ENCODE peak calls at places on chromosomes 5 and 9, in six cellular contexts. K, F, R, T, Y and E are unnamed samples.

GRCh38 chr5:140197023-140197422 is 22.0 kb downstream of the CYSTM1 start:
- DNase-seq in K (no peak), R (no peak), T (no peak), F (no peak), Y (no peak), E (no peak)

GRCh38 chr5:170145462-170145861 is 39.8 kb downstream of the FOXI1 start:
- DNase-seq in F (no peak), T (no peak), Y (no peak), K (no peak), R (no peak), E (no peak)

GRCh38 chr9:131257266-131258025 is 18.9 kb downstream of the FAM78A start:
- DNase-seq in F (no peak), Y (no peak), R (no peak), T (no peak), K (no peak), E (no peak)

GRCh38 chr5:40798012-40798855 is at the start of gene PRKAA1:
- DNase-seq in R (peak; percentile 74), T (peak; percentile 86), K (peak; percentile 93), Y (peak; percentile 69), F (peak; percentile 87), E (peak; percentile 97)

GRCh38 chr5:80083115-80083890 is 48.2 kb downstream of the THBS4 start:
- DNase-seq in R (no peak), K (peak; percentile 61), T (peak; percentile 18), Y (no peak), F (no peak), E (peak; percentile 76)

GRCh38 chr5:170522211-170523128 is 18.6 kb downstream of the KCNIP1 start:
- DNase-seq in K (no peak), F (no peak), Y (no peak), T (no peak), R (no peak), E (peak; percentile 35)

GRCh38 chr5:14148890-14149671 is 5.9 kb downstream of the TRIO start:
- DNase-seq in Y (no peak), R (no peak), T (no peak), F (no peak), K (no peak), E (no peak)

GRCh38 chr5:52705720-52706119 is 82.0 kb upstream of the ITGA1 start:
- DNase-seq in T (no peak), F (no peak), Y (no peak), R (no peak), K (peak; percentile 79), E (no peak)

GRCh38 chr9:111029260-111029659 is 9.0 kb downstream of the LPAR1 start:
- DNase-seq in F (no peak), K (no peak), Y (no peak), T (no peak), R (no peak), E (no peak)

GRCh38 chr9:4339783-4340335 is 40.0 kb upstream of the GLIS3 start:
- DNase-seq in F (no peak), Y (no peak), R (no peak), K (no peak), T (no peak), E (no peak)

GRCh38 chr9:4750021-4750673 is 9.1 kb upstream of the AK3 start:
- DNase-seq in R (no peak), F (no peak), Y (no peak), K (peak; percentile 66), T (no peak), E (no peak)

GRCh38 chr9:77534376-77535057 is 113.6 kb downstream of the GNA14 start:
- DNase-seq in Y (no peak), K (peak; percentile 83), F (no peak), T (no peak), R (no peak), E (no peak)

GRCh38 chr9:116152390-116152789 is 1.2 kb upstream of the PAPPA start:
- DNase-seq in F (no peak), Y (no peak), K (peak; percentile 36), T (no peak), R (no peak), E (no peak)

GRCh38 chr9:105908069-105908468 is 213.7 kb downstream of the TMEM38B start:
- DNase-seq in T (no peak), K (no peak), Y (no peak), F (no peak), R (no peak), E (no peak)

GRCh38 chr9:18997151-18997550 is 35.9 kb downstream of the SAXO1 start:
- DNase-seq in K (no peak), T (no peak), Y (no peak), R (no peak), F (no peak), E (no peak)

GRCh38 chr9:80285325-80285724 is 713.6 kb downstream of the TLE4 start:
- DNase-seq in T (no peak), K (no peak), F (no peak), R (no peak), Y (no peak), E (no peak)

GRCh38 chr9:136343121-136343883 is 16.0 kb downstream of the GPSM1 start:
- DNase-seq in Y (no peak), F (no peak), R (no peak), T (no peak), K (no peak), E (no peak)

GRCh38 chr5:77952811-77953210 is 176.7 kb upstream of the TBCA start:
- DNase-seq in K (peak; percentile 54), T (no peak), Y (no peak), R (no peak), F (no peak), E (no peak)

GRCh38 chr5:40260351-40260750 is 419.4 kb upstream of the PTGER4 start:
- DNase-seq in R (no peak), T (no peak), F (no peak), Y (no peak), K (no peak), E (no peak)

GRCh38 chr5:159017787-159018186 is 81.9 kb downstream of the EBF1 start:
- DNase-seq in Y (no peak), K (peak; percentile 72), T (no peak), F (no peak), R (no peak), E (no peak)

GRCh38 chr5:66213533-66213932 is 69.4 kb downstream of the SREK1 start:
- DNase-seq in K (no peak), R (no peak), Y (no peak), T (no peak), F (no peak), E (no peak)

GRCh38 chr5:142245776-142246175 is 79.0 kb downstream of the SPRY4 start:
- DNase-seq in T (no peak), Y (no peak), R (no peak), F (no peak), K (peak; percentile 83), E (no peak)

GRCh38 chr9:75238311-75238976 is 150.1 kb downstream of the OSTF1 start:
- DNase-seq in F (no peak), K (peak; percentile 87), Y (no peak), R (no peak), T (peak; percentile 36), E (peak; percentile 49)

GRCh38 chr9:115240676-115241075 is 122.7 kb upstream of the TNC start:
- DNase-seq in F (no peak), R (no peak), Y (no peak), T (no peak), K (no peak), E (no peak)

GRCh38 chr5:96743065-96743768 is 64.5 kb downstream of the ERAP1 start:
- DNase-seq in Y (no peak), R (no peak), T (no peak), F (no peak), K (peak; percentile 82), E (peak; percentile 22)

GRCh38 chr5:135569755-135570452 is 8.9 kb downstream of the CXCL14 start:
- DNase-seq in Y (no peak), F (no peak), T (no peak), R (no peak), K (peak; percentile 71), E (peak; percentile 48)

GRCh38 chr5:147461915-147462314 is 48.0 kb downstream of the DPYSL3 start:
- DNase-seq in R (no peak), Y (no peak), K (no peak), F (no peak), T (no peak), E (no peak)

GRCh38 chr5:116300016-116300601 is 215.3 kb downstream of the COMMD10 start:
- DNase-seq in T (no peak), Y (no peak), K (no peak), R (no peak), F (no peak), E (no peak)

GRCh38 chr9:136714876-136715239 is 2.5 kb downstream of the DIPK1B start:
- DNase-seq in T (no peak), R (no peak), Y (no peak), K (no peak), F (no peak), E (no peak)

GRCh38 chr9:75775966-75776691 is 114.3 kb upstream of the PCSK5 start:
- DNase-seq in K (no peak), T (no peak), F (no peak), Y (no peak), R (no peak), E (no peak)

GRCh38 chr9:134928796-134929559 is 11.3 kb upstream of the FCN1 start:
- DNase-seq in K (no peak), R (no peak), Y (no peak), F (no peak), T (no peak), E (no peak)

GRCh38 chr9:78871452-78872331 is 574.8 kb downstream of the PSAT1 start:
- DNase-seq in R (no peak), F (no peak), T (no peak), K (peak; percentile 85), Y (no peak), E (peak; percentile 50)